ENCODE peak calls at places on chromosomes 6 and 20, in seven cellular contexts. S, F, T, O, A, Q and X are unnamed samples.

GRCh38 chr20:17761612-17762011 is 61.8 kb downstream of the BANF2 start:
- DNase-seq in S (peak; percentile 33), A (no peak), F (no peak), O (no peak), Q (peak; percentile 18), T (no peak), X (no peak)

GRCh38 chr6:135274561-135275293 is 93.6 kb downstream of the MYB start:
- DNase-seq in S (no peak), Q (no peak), O (no peak), T (no peak), A (no peak), F (no peak), X (no peak)

GRCh38 chr20:63490416-63490815 is 8.5 kb downstream of the EEF1A2 start:
- DNase-seq in A (no peak), S (no peak), O (peak; percentile 26), T (no peak), Q (no peak), F (no peak), X (no peak)

GRCh38 chr20:40863337-40863919 is 165.2 kb upstream of the TOP1 start:
- DNase-seq in Q (no peak), S (no peak), O (no peak), A (no peak), F (no peak), T (no peak), X (no peak)

GRCh38 chr6:33840064-33840926 is 36.5 kb upstream of the MLN start:
- DNase-seq in Q (peak; percentile 95), O (no peak), A (no peak), S (peak; percentile 85), F (peak; percentile 51), T (no peak), X (peak; percentile 98)

GRCh38 chr20:50919567-50919966 is 11.7 kb downstream of the ADNP start:
- DNase-seq in S (peak; percentile 22), Q (peak; percentile 77), O (peak; percentile 63), T (peak; percentile 51), F (peak; percentile 57), A (no peak), X (peak; percentile 78)

GRCh38 chr20:742156-742555 is 26.1 kb downstream of the SLC52A3 start:
- DNase-seq in O (no peak), T (no peak), Q (no peak), A (no peak), S (no peak), F (no peak), X (no peak)

GRCh38 chr6:95110767-95111166 is 466.6 kb upstream of the MANEA start:
- DNase-seq in A (no peak), O (no peak), T (no peak), F (no peak), S (no peak), Q (no peak), X (no peak)

GRCh38 chr6:106560966-106561740 is 68.1 kb downstream of the RTN4IP1 start:
- DNase-seq in F (no peak), Q (peak; percentile 59), A (no peak), S (no peak), T (no peak), O (no peak), X (no peak)

GRCh38 chr6:12886961-12887775 is 170.6 kb downstream of the PHACTR1 start:
- DNase-seq in T (no peak), S (no peak), Q (peak; percentile 21), A (no peak), O (no peak), F (no peak), X (no peak)

GRCh38 chr20:62159052-62159451 is 15.5 kb downstream of the SS18L1 start:
- DNase-seq in A (no peak), T (no peak), O (no peak), S (no peak), Q (no peak), F (no peak), X (no peak)

GRCh38 chr6:142275146-142276006 is 26.4 kb upstream of the ADGRG6 start:
- DNase-seq in O (no peak), F (no peak), T (no peak), Q (peak; percentile 30), S (no peak), A (no peak), X (no peak)

GRCh38 chr20:18676366-18676765 is 88.5 kb downstream of the DTD1 start:
- DNase-seq in S (no peak), O (no peak), F (no peak), Q (no peak), A (no peak), T (no peak), X (no peak)

GRCh38 chr20:46894971-46895905 is 595 bp downstream of the EYA2 start:
- DNase-seq in Q (peak; percentile 4), F (no peak), T (no peak), S (no peak), A (no peak), O (no peak), X (no peak)

GRCh38 chr6:54222217-54222616 is 86.0 kb upstream of the TINAG start:
- DNase-seq in A (no peak), T (no peak), Q (no peak), F (no peak), S (no peak), O (no peak), X (no peak)

GRCh38 chr6:170007468-170008240 is 256.2 kb downstream of the ERMARD start:
- DNase-seq in A (no peak), T (no peak), S (peak; percentile 72), F (no peak), Q (no peak), O (no peak), X (no peak)

GRCh38 chr6:28922004-28922840 is 1.6 kb downstream of the TRIM27 start:
- DNase-seq in S (no peak), A (no peak), F (no peak), O (peak; percentile 74), Q (peak; percentile 60), T (no peak), X (no peak)

DNA sequence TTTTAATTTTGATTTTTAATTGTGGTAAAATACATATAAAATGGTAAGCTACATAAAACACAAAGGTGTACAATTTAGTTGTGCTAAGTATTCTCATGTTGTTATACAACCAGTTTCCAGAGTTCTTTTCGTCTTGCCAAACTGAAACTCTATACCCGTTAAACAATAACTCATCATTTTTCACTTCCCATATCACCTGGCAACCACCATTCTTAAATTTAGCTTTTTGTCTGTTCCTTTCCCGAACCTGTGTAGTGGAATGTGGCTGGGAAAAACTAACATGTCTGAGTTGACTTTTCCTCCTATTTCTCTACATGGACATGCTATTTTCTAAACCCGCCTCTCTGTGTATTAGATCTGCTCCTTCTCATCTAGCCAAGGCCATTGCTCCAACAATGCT is 27.6 kb downstream of the RPRD1B start:
- DNase-seq in T (no peak), O (no peak), Q (no peak), F (no peak), S (no peak), A (no peak), X (no peak)
- TF ChIP-seq CTCF in T (no peak), O (no peak), Q (no peak), F (no peak), S (no peak), A (no peak), X (no peak)

GRCh38 chr20:58536289-58536688 is 21.1 kb upstream of the APCDD1L start:
- DNase-seq in T (no peak), F (no peak), A (no peak), O (no peak), Q (no peak), S (no peak), X (no peak)

GRCh38 chr20:58526411-58526810 is 11.2 kb upstream of the APCDD1L start:
- DNase-seq in T (no peak), A (no peak), F (no peak), S (no peak), Q (no peak), O (no peak), X (no peak)

GRCh38 chr20:58528412-58528811 is 13.2 kb upstream of the APCDD1L start:
- DNase-seq in S (no peak), A (no peak), T (no peak), O (no peak), Q (no peak), F (no peak), X (no peak)

GRCh38 chr20:58531657-58532056 is 16.5 kb upstream of the APCDD1L start:
- DNase-seq in T (no peak), S (no peak), A (no peak), Q (no peak), F (no peak), O (no peak), X (no peak)

GRCh38 chr20:58531063-58531462 is 15.9 kb upstream of the APCDD1L start:
- DNase-seq in S (no peak), T (no peak), O (no peak), F (no peak), A (no peak), Q (no peak), X (no peak)
- H3K9me3 ChIP-seq in S (no peaks in the 10 kb centered on the region), T (peaks cover 27% of the 10 kb centered on the region), O (no peaks in the 10 kb centered on the region), F (no peaks in the 10 kb centered on the region), A (peaks cover 27% of the 10 kb centered on the region), Q (no peaks in the 10 kb centered on the region), X (no peaks in the 10 kb centered on the region)

DNA sequence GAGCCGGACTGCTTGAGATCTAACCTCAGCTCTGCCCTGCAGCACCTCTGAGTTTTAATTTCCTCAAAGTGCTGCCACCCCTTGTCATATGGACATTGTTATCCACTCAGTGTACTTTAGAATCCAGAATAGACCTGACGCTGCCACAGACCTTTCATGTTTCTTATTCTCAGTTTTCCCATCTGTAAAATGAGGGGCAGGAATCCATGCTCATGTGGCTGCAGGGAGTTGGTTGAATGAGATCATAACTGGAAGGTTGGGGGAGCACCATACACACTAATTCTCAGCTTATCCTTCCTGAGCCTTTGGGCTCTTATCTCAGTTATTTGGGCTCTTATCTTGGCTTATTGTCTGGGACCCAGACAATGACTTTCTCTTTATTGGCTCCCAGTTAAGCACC is 2.3 kb downstream of the PABPC1L start:
- DNase-seq in T (no peak), F (no peak), O (no peak), S (no peak), A (no peak), Q (no peak), X (no peak)
- H3K36me3 ChIP-seq in T (peaks cover 15% of the 10 kb centered on the region), F (no peaks in the 10 kb centered on the region), O (no peaks in the 10 kb centered on the region), S (peaks cover 17% of the 10 kb centered on the region), A (no peaks in the 10 kb centered on the region), Q (peaks cover 5% of the 10 kb centered on the region), X (peaks cover 16% of the 10 kb centered on the region)

GRCh38 chr6:87274660-87275273 is 47.6 kb upstream of the SMIM8 start:
- DNase-seq in A (no peak), F (no peak), O (no peak), T (no peak), Q (peak; percentile 68), S (no peak), X (no peak)

GRCh38 chr6:87276624-87277023 is 45.8 kb upstream of the SMIM8 start:
- DNase-seq in T (no peak), S (no peak), O (no peak), F (no peak), Q (no peak), A (no peak), X (no peak)

GRCh38 chr6:87279051-87279595 is 43.3 kb upstream of the SMIM8 start:
- DNase-seq in A (no peak), T (no peak), Q (no peak), S (no peak), O (no peak), F (no peak), X (no peak)

GRCh38 chr6:87281426-87281825 is 41.0 kb upstream of the SMIM8 start:
- DNase-seq in S (no peak), T (no peak), F (no peak), A (no peak), O (no peak), Q (peak; percentile 8), X (no peak)

DNA sequence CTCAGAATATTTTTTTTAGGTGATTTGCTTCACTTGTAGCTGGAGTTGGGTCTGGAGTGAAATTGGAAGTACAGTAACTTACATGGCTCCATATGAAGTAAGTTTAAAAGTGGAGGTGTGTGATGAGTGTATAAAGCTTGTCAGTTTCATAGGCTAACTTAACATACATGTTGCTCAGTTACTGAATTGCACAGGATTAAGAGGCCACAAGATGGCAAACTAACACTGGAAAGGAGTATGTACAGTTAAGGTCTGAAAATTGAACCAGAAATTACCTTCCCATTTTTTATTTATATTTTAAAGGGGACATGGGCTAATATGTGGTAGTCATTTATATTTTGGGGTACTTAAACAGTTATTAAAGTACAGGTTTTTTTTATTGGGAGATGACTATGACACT is 45.3 kb upstream of the SMIM8 start:
- DNase-seq in O (no peak), F (no peak), A (no peak), T (no peak), S (no peak), Q (peak; percentile 33), X (no peak)
- TF ChIP-seq CTCF in O (no peak), F (no peak), A (no peak), T (no peak), S (peak; percentile 55), Q (peak; percentile 34), X (no peak)